ENCODE peak calls at places on chromosomes 11 and 22, in nine cellular contexts. R, N, L, D, K, A, H, E and P are unnamed samples.

GRCh38 chr22:19753996-19754700 is 6.4 kb upstream of the TBX1 start:
- DNase-seq in R (no peak), N (no peak), L (no peak), D (no peak), K (no peak), A (no peak), H (no peak), E (no peak), P (no peak)

GRCh38 chr11:12157241-12157661 is 46.9 kb downstream of the MICAL2 start:
- DNase-seq in R (no peak), N (no peak), L (no peak), D (no peak), K (no peak), A (no peak), H (no peak), E (peak; percentile 17), P (no peak)

GRCh38 chr22:50305658-50306566 is 1.5 kb downstream of the PLXNB2 start:
- DNase-seq in R (peak; percentile 85), N (no peak), L (peak; percentile 61), D (peak; percentile 56), K (no peak), A (no peak), H (peak; percentile 90), E (no peak), P (peak; percentile 21)

GRCh38 chr11:116871248-116871647 is 33.8 kb upstream of the APOA1 start:
- DNase-seq in R (no peak), N (no peak), L (no peak), D (no peak), K (no peak), A (no peak), H (peak; percentile 33), E (no peak), P (no peak)

GRCh38 chr11:96050435-96051182 is 126.7 kb upstream of the MTMR2 start:
- DNase-seq in R (peak; percentile 78), N (no peak), L (no peak), D (no peak), K (no peak), A (no peak), H (no peak), E (no peak), P (no peak)

GRCh38 chr11:119842731-119843130 is 113.7 kb upstream of the NECTIN1 start:
- DNase-seq in R (no peak), N (no peak), L (no peak), D (no peak), K (no peak), A (no peak), H (no peak), E (no peak), P (no peak)

GRCh38 chr22:27212617-27213177 is 555.3 kb downstream of the MIAT start:
- DNase-seq in R (peak; percentile 100), N (peak; percentile 72), L (no peak), D (peak; percentile 18), K (no peak), A (no peak), H (peak; percentile 75), E (no peak), P (no peak)

GRCh38 chr11:102244681-102245409 is 72.4 kb upstream of the BIRC3 start:
- DNase-seq in R (no peak), N (no peak), L (no peak), D (no peak), K (no peak), A (no peak), H (no peak), E (no peak), P (no peak)

GRCh38 chr11:89477175-89477574 is 14.0 kb downstream of the NOX4 start:
- DNase-seq in R (no peak), N (no peak), L (no peak), D (no peak), K (no peak), A (no peak), H (no peak), E (no peak), P (peak; percentile 8)

GRCh38 chr11:46724088-46724487 is 5.1 kb downstream of the F2 start:
- DNase-seq in R (peak; percentile 10), N (no peak), L (peak; percentile 21), D (no peak), K (no peak), A (no peak), H (no peak), E (no peak), P (no peak)

GRCh38 chr22:48428556-48429371 is 1398.9 kb downstream of the BRD1 start:
- DNase-seq in R (no peak), N (no peak), L (no peak), D (no peak), K (no peak), A (no peak), H (no peak), E (no peak), P (no peak)

GRCh38 chr22:28798810-28799124 is 1.6 kb downstream of the XBP1 start:
- DNase-seq in R (no peak), N (no peak), L (no peak), D (no peak), K (no peak), A (no peak), H (no peak), E (peak; percentile 37), P (no peak)

GRCh38 chr22:41482319-41482935 is 13.5 kb downstream of the ACO2 start:
- DNase-seq in R (no peak), N (no peak), L (no peak), D (no peak), K (no peak), A (no peak), H (no peak), E (no peak), P (no peak)

GRCh38 chr11:11215944-11216343 is 137.1 kb downstream of the CSNK2A3 start:
- DNase-seq in R (no peak), N (no peak), L (no peak), D (no peak), K (no peak), A (no peak), H (no peak), E (no peak), P (peak; percentile 1)

GRCh38 chr11:35688023-35688422 is 25.4 kb downstream of the TRIM44 start:
- DNase-seq in R (no peak), N (no peak), L (no peak), D (no peak), K (no peak), A (no peak), H (no peak), E (no peak), P (no peak)

GRCh38 chr11:34549271-34549670 is 35.7 kb upstream of the ELF5 start:
- DNase-seq in R (no peak), N (no peak), L (no peak), D (no peak), K (no peak), A (no peak), H (no peak), E (no peak), P (no peak)

GRCh38 chr11:11782532-11783110 is 59.2 kb upstream of the USP47 start:
- DNase-seq in R (no peak), N (no peak), L (peak; percentile 48), D (no peak), K (no peak), A (no peak), H (no peak), E (no peak), P (peak; percentile 30)

GRCh38 chr11:124712392-124712791 is 27.4 kb upstream of the NRGN start:
- DNase-seq in R (no peak), N (no peak), L (peak; percentile 21), D (no peak), K (no peak), A (no peak), H (no peak), E (no peak), P (no peak)

GRCh38 chr11:45560153-45560934 is 105.1 kb downstream of the CHST1 start:
- DNase-seq in R (no peak), N (no peak), L (peak; percentile 63), D (no peak), K (no peak), A (no peak), H (no peak), E (no peak), P (peak; percentile 27)

GRCh38 chr11:3158821-3159220 is 6.3 kb downstream of the OSBPL5 start:
- DNase-seq in R (no peak), N (no peak), L (no peak), D (no peak), K (no peak), A (no peak), H (no peak), E (no peak), P (no peak)

GRCh38 chr22:16960884-16961249 is 47.2 kb downstream of the GAB4 start:
- DNase-seq in R (no peak), N (peak; percentile 5), L (no peak), D (no peak), K (no peak), A (no peak), H (no peak), E (no peak), P (no peak)

GRCh38 chr11:1040428-1041148 is 4.1 kb upstream of the MUC6 start:
- DNase-seq in R (no peak), N (no peak), L (no peak), D (no peak), K (no peak), A (no peak), H (peak; percentile 19), E (no peak), P (no peak)

GRCh38 chr22:49032821-49033220 is 794.9 kb downstream of the BRD1 start:
- DNase-seq in R (no peak), N (no peak), L (no peak), D (no peak), K (no peak), A (no peak), H (no peak), E (no peak), P (no peak)

GRCh38 chr11:34366522-34366921 is 8.7 kb upstream of the ABTB2 start:
- DNase-seq in R (no peak), N (no peak), L (peak; percentile 29), D (no peak), K (no peak), A (no peak), H (no peak), E (no peak), P (no peak)

GRCh38 chr22:38335077-38335476 is 17.8 kb upstream of the CSNK1E start:
- DNase-seq in R (no peak), N (no peak), L (no peak), D (no peak), K (no peak), A (no peak), H (no peak), E (no peak), P (no peak)

GRCh38 chr11:936199-936598 is 10.5 kb downstream of the AP2A2 start:
- DNase-seq in R (no peak), N (no peak), L (no peak), D (no peak), K (no peak), A (no peak), H (no peak), E (no peak), P (no peak)

GRCh38 chr11:7088921-7089320 is at the start of gene RBMXL2:
- DNase-seq in R (no peak), N (no peak), L (no peak), D (no peak), K (no peak), A (no peak), H (no peak), E (no peak), P (no peak)

GRCh38 chr11:120394119-120394518 is 57.9 kb downstream of the ARHGEF12 start:
- DNase-seq in R (no peak), N (no peak), L (no peak), D (no peak), K (no peak), A (no peak), H (no peak), E (no peak), P (no peak)

GRCh38 chr11:131999955-132000354 is 629.5 kb downstream of the NTM start:
- DNase-seq in R (no peak), N (no peak), L (no peak), D (no peak), K (no peak), A (no peak), H (no peak), E (no peak), P (no peak)

GRCh38 chr22:48099251-48099650 is 1336.8 kb downstream of the TBC1D22A start:
- DNase-seq in R (no peak), N (no peak), L (no peak), D (no peak), K (no peak), A (no peak), H (no peak), E (no peak), P (no peak)

GRCh38 chr22:50225200-50225969 is 19.4 kb downstream of the TUBGCP6 start:
- DNase-seq in R (no peak), N (no peak), L (no peak), D (no peak), K (no peak), A (no peak), H (no peak), E (no peak), P (no peak)